ENCODE peak calls at places on chromosomes 16 and 17, in four cellular contexts. I is H9, G is right atrium auricular region, O is pancreas. Z is an unnamed sample.
A peak's percentile ranks its signal among the peaks of the same experiment; 100 is the strongest.

GRCh38 chr17:74761931-74762330 is 13.5 kb downstream of the NHERF1 start:
- DNase-seq in I (no peak), G (no peak), O (no peak), Z (no peak)

GRCh38 chr16:4317471-4318170 is 1.8 kb downstream of the GLIS2 start:
- DNase-seq in I (no peak), G (no peak), O (no peak), Z (no peak)

GRCh38 chr16:66553223-66553622 is 847 bp downstream of the CKLF start:
- DNase-seq in I (no peak), G (no peak), O (no peak), Z (no peak)

GRCh38 chr16:80656731-80657150 is 115.9 kb downstream of the DYNLRB2 start:
- DNase-seq in I (no peak), G (no peak), O (no peak), Z (no peak)

GRCh38 chr17:44004077-44004760 is at the start of gene NAGS:
- DNase-seq in I (peak; percentile 84), G (no peak), O (no peak), Z (peak; percentile 27)

GRCh38 chr16:79713609-79714309 is 113.2 kb upstream of the MAF start:
- DNase-seq in I (no peak), G (no peak), O (no peak), Z (no peak)

GRCh38 chr16:70770291-70770967 is 30.5 kb downstream of the VAC14 start:
- DNase-seq in I (no peak), G (no peak), O (no peak), Z (no peak)

GRCh38 chr17:82330322-82331239 is 3.0 kb downstream of the SECTM1 start:
- DNase-seq in I (no peak), G (no peak), O (no peak), Z (no peak)

GRCh38 chr16:74291176-74291575 is 5.4 kb upstream of the PSMD7 start:
- DNase-seq in I (no peak), G (no peak), O (no peak), Z (no peak)

GRCh38 chr17:64992325-64992802 is 64.2 kb downstream of the GNA13 start:
- DNase-seq in I (no peak), G (no peak), O (no peak), Z (no peak)

GRCh38 chr16:508884-509736 is 18.4 kb upstream of the CAPN15 start:
- DNase-seq in I (no peak), G (no peak), O (no peak), Z (no peak)

GRCh38 chr17:43713494-43714162 is 45.0 kb downstream of the SOST start:
- DNase-seq in I (peak; percentile 61), G (no peak), O (no peak), Z (no peak)

GRCh38 chr16:15798671-15799070 is 58.2 kb downstream of the MYH11 start:
- DNase-seq in I (no peak), G (no peak), O (no peak), Z (no peak)

GRCh38 chr17:14712471-14713075 is 411.7 kb downstream of the HS3ST3B1 start:
- DNase-seq in I (no peak), G (no peak), O (no peak), Z (no peak)

GRCh38 chr16:58098207-58099096 is 30.7 kb downstream of the CFAP20 start:
- DNase-seq in I (no peak), G (no peak), O (no peak), Z (no peak)

GRCh38 chr16:49587511-49587910 is 213.9 kb downstream of the C16orf78 start:
- DNase-seq in I (peak; percentile 17), G (no peak), O (no peak), Z (no peak)

GRCh38 chr17:49986396-49987289 is 8.4 kb downstream of the DLX3 start:
- DNase-seq in I (peak; percentile 23), G (no peak), O (no peak), Z (no peak)

GRCh38 chr17:59167571-59168001 is 12.0 kb downstream of the PRR11 start:
- DNase-seq in I (no peak), G (no peak), O (no peak), Z (no peak)

DNA sequence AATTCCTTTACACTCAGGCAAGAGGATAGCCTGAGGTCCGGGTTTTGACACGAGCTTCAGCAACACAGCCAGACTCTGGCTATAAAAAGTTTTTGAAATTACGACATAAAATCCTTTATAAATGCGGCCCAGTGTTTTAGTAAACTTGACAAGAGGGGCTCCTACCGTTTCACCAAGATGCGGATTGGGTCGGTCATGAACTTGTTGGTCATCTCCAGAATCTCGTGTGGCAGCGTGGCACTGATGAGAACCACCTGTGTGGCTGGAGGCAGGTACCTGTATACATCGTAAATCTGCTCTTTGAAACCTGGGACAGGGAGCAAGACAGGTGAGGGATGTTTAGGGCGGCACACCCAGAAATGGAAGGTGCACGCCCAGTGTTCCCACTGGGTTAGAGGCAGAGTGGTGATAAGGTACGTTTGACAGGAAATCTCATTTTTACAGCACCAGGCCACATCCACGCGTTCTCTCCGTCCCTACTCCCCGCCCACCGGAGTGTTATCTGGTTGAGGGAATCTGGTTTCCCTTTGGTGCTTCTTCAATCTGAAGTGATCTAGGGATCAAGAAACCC is 8.0 kb downstream of the EIF4A3 start:
- DNase-seq in I (peak; percentile 24), G (no peak), O (no peak), Z (no peak)
- TF ChIP-seq CTCF in I (no peak), G (no peak), O (no peak), Z (no peak)

GRCh38 chr17:40097931-40098845 is 2.2 kb downstream of the NR1D1 start:
- DNase-seq in I (no peak), G (peak; percentile 89), O (peak; percentile 91), Z (no peak)
- H3K4me1 ChIP-seq in I (peaks cover 6% of the 10 kb centered on the region), G (no peaks in the 10 kb centered on the region), O (peaks cover 35% of the 10 kb centered on the region), Z (peaks cover 71% of the 10 kb centered on the region)

GRCh38 chr17:80829166-80829813 is 162.4 kb upstream of the CHMP6 start:
- DNase-seq in I (no peak), G (no peak), O (no peak), Z (no peak)

GRCh38 chr17:80826346-80826954 is 165.2 kb upstream of the CHMP6 start:
- DNase-seq in I (no peak), G (no peak), O (no peak), Z (no peak)

GRCh38 chr17:80827646-80828643 is 163.7 kb upstream of the CHMP6 start:
- DNase-seq in I (peak; percentile 86), G (no peak), O (no peak), Z (no peak)

GRCh38 chr17:80825471-80826345 is 165.9 kb upstream of the CHMP6 start:
- DNase-seq in I (no peak), G (no peak), O (no peak), Z (no peak)

GRCh38 chr17:80826955-80827645 is 164.5 kb upstream of the CHMP6 start:
- DNase-seq in I (peak; percentile 71), G (peak; percentile 90), O (no peak), Z (no peak)
- TF ChIP-seq CTCF in I (no peak), G (no peak), O (no peak), Z (no peak)

GRCh38 chr16:23509763-23510153 is 536 bp downstream of the GGA2 start:
- DNase-seq in I (no peak), G (no peak), O (peak; percentile 40), Z (peak; percentile 56)
- H3K4me1 ChIP-seq in I (peaks cover 2% of the 10 kb centered on the region), G (no peaks in the 10 kb centered on the region), O (peaks cover 10% of the 10 kb centered on the region), Z (peaks cover 46% of the 10 kb centered on the region)

DNA sequence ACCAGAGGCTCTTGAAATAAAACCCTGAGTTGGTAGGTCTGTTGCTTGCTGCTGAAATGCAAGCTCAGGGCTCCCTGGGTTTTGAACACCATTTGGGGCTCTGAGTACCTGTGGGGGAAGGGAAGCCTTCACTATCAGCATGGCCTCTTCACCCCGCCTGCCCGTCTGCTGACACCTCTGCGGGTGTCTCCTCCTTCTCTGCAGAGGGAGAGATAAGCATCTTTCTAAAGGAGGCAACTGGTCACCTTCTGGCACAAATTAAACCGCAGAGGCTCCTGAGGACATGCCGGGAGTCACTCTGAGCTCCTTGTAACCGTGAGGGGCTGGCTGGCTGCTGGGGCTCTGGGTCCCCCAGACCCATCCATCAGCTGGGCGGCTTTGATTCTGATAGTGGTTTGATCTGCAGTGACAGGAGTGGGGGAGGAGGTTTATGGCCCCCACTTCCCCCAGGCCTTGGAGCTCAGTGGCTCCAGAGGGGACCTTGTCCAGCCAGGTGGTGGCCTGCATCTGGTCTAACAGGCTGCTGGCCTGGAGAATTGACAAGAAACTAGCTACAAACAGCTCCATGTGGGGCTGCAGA is 123.5 kb downstream of the IRF8 start:
- DNase-seq in I (no peak), G (no peak), O (no peak), Z (no peak)
- TF ChIP-seq CTCF in I (no peak), G (no peak), O (no peak), Z (no peak)